ENCODE peak calls at places on chromosomes 16 and 17, in five cellular contexts. R, E, H, A and W are unnamed samples.

GRCh38 chr16:85005278-85006069 is 5.9 kb downstream of the ZDHHC7 start:
- DNase-seq in H (no peak), R (peak), A (peak), E (no peak), W (no peak)

GRCh38 chr16:27743963-27744362 is 194.0 kb downstream of the KATNIP start:
- DNase-seq in A (no peak), R (no peak), H (no peak), E (no peak), W (no peak)

GRCh38 chr17:32485261-32485955 is 1.4 kb upstream of the CDK5R1 start:
- DNase-seq in E (no peak), A (no peak), H (no peak), R (no peak), W (no peak)

GRCh38 chr17:56291226-56291805 is 138.0 kb downstream of the ANKFN1 start:
- DNase-seq in H (no peak), A (no peak), R (no peak), E (no peak), W (no peak)

GRCh38 chr16:28903344-28904042 is 21.5 kb downstream of the RABEP2 start:
- DNase-seq in A (no peak), R (no peak), E (no peak), H (no peak), W (no peak)

GRCh38 chr16:13101828-13102227 is 200.4 kb downstream of the SHISA9 start:
- DNase-seq in R (no peak), E (no peak), H (no peak), A (no peak), W (no peak)

GRCh38 chr16:67767953-67768352 is 38.4 kb downstream of the RANBP10 start:
- DNase-seq in R (peak), H (peak), A (no peak), E (peak), W (no peak)

GRCh38 chr17:6470146-6470718 is 26.0 kb downstream of the PIMREG start:
- DNase-seq in E (no peak), R (no peak), A (no peak), H (no peak), W (no peak)

GRCh38 chr17:54408741-54409140 is 491.9 kb upstream of the TOM1L1 start:
- DNase-seq in E (peak), R (no peak), A (no peak), H (no peak), W (no peak)

GRCh38 chr17:17752822-17753448 is 71.7 kb downstream of the RAI1 start:
- DNase-seq in E (no peak), R (no peak), A (no peak), H (no peak), W (no peak)

GRCh38 chr17:2222301-2222700 is 81.3 kb downstream of the SMG6 start:
- DNase-seq in A (no peak), H (no peak), R (no peak), E (no peak), W (no peak)

GRCh38 chr17:65595071-65595655 is 33.7 kb upstream of the AXIN2 start:
- DNase-seq in E (no peak), A (peak), R (peak), H (no peak), W (no peak)

GRCh38 chr17:78040561-78041400 is 82.3 kb downstream of the TNRC6C start:
- DNase-seq in H (peak), A (peak), R (peak), E (no peak), W (peak)

GRCh38 chr17:297758-298157 is 54.8 kb downstream of the RPH3AL start:
- DNase-seq in A (no peak), H (no peak), R (no peak), E (no peak), W (no peak)

GRCh38 chr17:61475726-61476125 is 23.5 kb downstream of the TBX4 start:
- DNase-seq in A (no peak), R (peak), H (peak), E (peak), W (no peak)

GRCh38 chr16:86432691-86433090 is 77.6 kb upstream of the FOXF1 start:
- DNase-seq in R (no peak), H (no peak), A (no peak), E (no peak), W (no peak)

GRCh38 chr16:61946019-61946418 is 90.2 kb downstream of the CDH8 start:
- DNase-seq in E (no peak), H (no peak), R (no peak), A (no peak), W (no peak)

GRCh38 chr16:64866026-64866425 is 255.8 kb downstream of the CDH11 start:
- DNase-seq in E (no peak), H (no peak), A (no peak), R (no peak), W (no peak)

GRCh38 chr17:78399693-78400144 is 21.3 kb downstream of the PGS1 start:
- DNase-seq in E (peak), H (no peak), R (no peak), A (no peak), W (no peak)

GRCh38 chr16:85194528-85195270 is 82.4 kb upstream of the CIBAR2 start:
- DNase-seq in R (no peak), H (no peak), E (no peak), A (no peak), W (no peak)

GRCh38 chr16:12255919-12256665 is 279.6 kb downstream of the SNX29 start:
- DNase-seq in R (no peak), H (no peak), A (no peak), E (no peak), W (no peak)

GRCh38 chr17:48543854-48544355 is 1.0 kb downstream of the HOXB2 start:
- DNase-seq in E (no peak), H (no peak), R (no peak), A (no peak), W (no peak)

GRCh38 chr17:48541574-48542113 is 3.3 kb downstream of the HOXB2 start:
- DNase-seq in R (no peak), A (peak), H (peak), E (no peak), W (no peak)

GRCh38 chr17:48542114-48542955 is 2.6 kb downstream of the HOXB2 start:
- DNase-seq in A (peak), R (no peak), H (peak), E (no peak), W (no peak)

GRCh38 chr17:48544356-48545021 is 420 bp downstream of the HOXB2 start:
- DNase-seq in R (no peak), A (peak), E (no peak), H (peak), W (no peak)

GRCh38 chr17:48542956-48543853 is 1.7 kb downstream of the HOXB2 start:
- DNase-seq in E (peak), A (peak), H (peak), R (no peak), W (no peak)
- TF ChIP-seq CTCF in E (peak), A (no peak), H (peak), R (no peak), W (no peak)

GRCh38 chr17:35142467-35142796 is 329 bp upstream of the NLE1 start:
- DNase-seq in A (no peak), E (no peak), R (no peak), H (no peak), W (no peak)
- TF ChIP-seq CTCF in A (no peak), E (no peak), R (peak), H (no peak), W (no peak)

DNA sequence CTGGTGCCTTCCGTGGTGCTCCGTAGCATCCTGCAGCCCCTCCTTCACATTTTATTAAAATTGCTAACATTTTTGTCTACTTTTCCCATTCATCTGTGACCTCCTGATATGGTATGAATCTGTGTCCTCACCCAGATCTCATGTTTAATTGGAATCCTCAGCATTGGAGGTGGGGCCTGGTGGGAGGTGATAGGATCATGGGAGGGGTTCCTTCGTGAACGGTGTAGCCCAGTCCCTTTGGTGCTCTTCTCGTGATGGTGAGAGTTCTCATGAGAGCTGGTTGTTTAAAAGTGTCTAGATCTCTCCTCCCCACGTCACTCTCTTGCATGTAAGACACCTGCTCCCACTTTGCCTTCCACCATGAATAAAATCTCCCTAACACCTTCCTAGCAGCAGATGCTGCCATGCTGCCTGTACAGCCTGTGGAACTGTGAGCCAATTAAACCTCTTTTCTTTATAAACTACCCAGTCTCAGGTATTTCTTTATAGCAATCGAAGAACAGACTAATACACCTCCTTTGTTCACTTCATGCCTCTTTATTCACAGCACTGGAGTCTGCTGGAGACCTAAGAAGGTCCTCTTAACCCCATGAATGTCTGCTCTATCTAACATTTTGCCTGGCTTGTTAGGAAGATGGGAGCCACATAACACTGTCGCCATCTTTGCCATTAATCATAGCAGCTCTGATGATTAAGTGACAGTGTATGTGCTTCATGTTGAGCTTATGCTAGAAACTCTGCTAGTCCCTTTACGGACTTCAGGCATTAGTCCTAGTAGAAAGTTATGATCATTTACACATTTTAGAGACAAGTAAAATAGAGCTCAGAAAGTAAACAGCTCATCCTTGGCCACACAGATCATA is 377.7 kb upstream of the MAF start:
- DNase-seq in A (no peak), E (no peak), H (no peak), R (no peak), W (no peak)
- TF ChIP-seq CTCF in A (no peak), E (no peak), H (no peak), R (no peak), W (no peak)

DNA sequence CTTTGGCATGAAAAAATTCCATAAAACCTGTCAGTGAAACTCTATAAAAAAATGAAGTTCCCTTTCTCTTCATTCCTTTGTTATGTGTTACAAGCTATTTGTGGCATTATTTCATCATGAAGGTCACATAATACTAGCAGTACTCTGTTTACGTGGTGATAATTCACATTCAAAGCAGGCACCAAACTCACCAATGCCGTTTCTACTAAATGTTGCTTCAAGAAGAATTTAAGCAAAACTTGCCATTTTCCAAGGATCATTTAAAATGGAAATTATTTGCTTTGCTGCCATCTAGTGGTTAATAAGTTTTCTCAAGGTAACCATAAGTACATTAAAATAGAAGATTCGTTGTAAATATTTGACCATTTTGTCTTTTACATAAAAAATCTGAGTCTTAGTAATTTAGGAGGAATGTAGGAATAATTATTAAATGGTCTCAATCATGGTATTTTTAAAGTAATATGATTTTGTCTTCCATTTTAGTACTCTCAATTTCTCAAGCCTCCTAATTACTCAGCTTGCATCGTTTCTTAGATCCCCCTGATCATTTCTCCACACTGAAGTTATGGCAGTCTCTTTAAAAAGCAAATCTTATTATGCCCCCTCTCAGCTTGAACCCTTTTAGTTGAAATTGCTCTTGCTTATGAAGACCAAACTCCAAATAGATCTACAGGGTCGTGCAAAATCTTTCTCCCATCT is 80.8 kb downstream of the OMG start:
- DNase-seq in E (no peak), H (peak), A (peak), R (peak), W (no peak)
- TF ChIP-seq CTCF in E (peak), H (peak), A (peak), R (peak), W (peak)

GRCh38 chr17:8630802-8631553 is 453 bp upstream of the MYH10 start:
- DNase-seq in A (peak), E (peak), R (peak), H (peak), W (peak)

GRCh38 chr17:8629371-8630226 is 926 bp downstream of the MYH10 start:
- DNase-seq in A (peak), E (no peak), H (peak), R (no peak), W (no peak)

GRCh38 chr17:8630227-8630801 is at the start of gene MYH10:
- DNase-seq in A (peak), E (no peak), H (no peak), R (no peak), W (no peak)

GRCh38 chr17:8632087-8632486 is 1.6 kb upstream of the MYH10 start:
- DNase-seq in E (no peak), H (no peak), A (no peak), R (no peak), W (no peak)

DNA sequence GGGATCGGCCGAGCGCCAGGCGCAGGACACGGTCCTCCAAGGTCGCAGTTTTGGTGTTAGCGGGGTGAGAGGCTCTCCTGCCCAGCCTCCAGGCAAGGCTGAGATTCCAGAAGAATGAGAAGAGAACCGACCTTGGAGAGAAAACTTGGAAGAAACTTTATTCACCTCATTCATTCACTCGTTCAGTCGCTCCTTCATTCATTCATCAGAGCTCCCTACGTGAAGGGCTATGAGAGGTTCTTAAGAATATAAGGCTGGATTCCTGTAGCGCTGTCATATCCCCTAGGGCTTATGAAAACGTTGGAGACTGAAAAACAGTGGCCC is 991 bp upstream of the MYH10 start:
- DNase-seq in H (peak), R (no peak), A (no peak), E (peak), W (no peak)
- TF ChIP-seq CTCF in H (no peak), R (no peak), A (no peak), E (no peak), W (no peak)